ENCODE peak calls at places on chromosome 16, in six cellular contexts. One of them, this sample, is unnamed.

GRCh38 chr16:20844054-20844453 is 37.7 kb downstream of the REXO5 start:
- DNase-seq in lung: no peak
- DNase-seq in right cardiac atrium: no peak
- DNase-seq in PC-9: no peak
- DNase-seq in suprapubic skin: no peak
- DNase-seq in A673: no peak
- DNase-seq in this sample: no peak

GRCh38 chr16:57664662-57665025 is 3.5 kb upstream of the ADGRG3 start:
- DNase-seq in lung: no peak
- DNase-seq in right cardiac atrium: no peak
- DNase-seq in PC-9: no peak
- DNase-seq in suprapubic skin: no peak
- DNase-seq in A673: no peak
- DNase-seq in this sample: no peak

GRCh38 chr16:81533175-81533507 is 88.5 kb downstream of the CMIP start:
- DNase-seq in lung: no peak
- DNase-seq in right cardiac atrium: no peak
- DNase-seq in PC-9: no peak
- DNase-seq in suprapubic skin: no peak
- DNase-seq in A673: no peak
- DNase-seq in this sample: no peak

GRCh38 chr16:49345829-49346228 is 27.8 kb upstream of the C16orf78 start:
- DNase-seq in lung: no peak
- DNase-seq in right cardiac atrium: peak; percentile 53
- DNase-seq in PC-9: no peak
- DNase-seq in suprapubic skin: no peak
- DNase-seq in A673: peak; percentile 49
- DNase-seq in this sample: no peak

GRCh38 chr16:86809458-86809955 is 231.2 kb downstream of the FOXL1 start:
- DNase-seq in lung: no peak
- DNase-seq in right cardiac atrium: no peak
- DNase-seq in PC-9: no peak
- DNase-seq in suprapubic skin: no peak
- DNase-seq in A673: no peak
- DNase-seq in this sample: no peak

GRCh38 chr16:85342348-85342747 is 230.1 kb upstream of the CIBAR2 start:
- DNase-seq in lung: no peak
- DNase-seq in right cardiac atrium: peak; percentile 11
- DNase-seq in PC-9: no peak
- DNase-seq in suprapubic skin: no peak
- DNase-seq in A673: no peak
- DNase-seq in this sample: no peak

GRCh38 chr16:53022374-53022773 is 30.3 kb downstream of the CHD9NB start:
- DNase-seq in lung: peak; percentile 34
- DNase-seq in right cardiac atrium: peak; percentile 47
- DNase-seq in PC-9: peak; percentile 32
- DNase-seq in suprapubic skin: no peak
- DNase-seq in A673: peak; percentile 79
- DNase-seq in this sample: peak; percentile 82

GRCh38 chr16:57591086-57591869 is 37.2 kb upstream of the ADGRG1 start:
- DNase-seq in lung: peak; percentile 73
- DNase-seq in right cardiac atrium: peak; percentile 86
- DNase-seq in PC-9: peak; percentile 79
- DNase-seq in suprapubic skin: peak; percentile 81
- DNase-seq in A673: peak; percentile 84
- DNase-seq in this sample: peak; percentile 62

GRCh38 chr16:35011-35775 is 18.2 kb downstream of the POLR3K start:
- DNase-seq in lung: no peak
- DNase-seq in right cardiac atrium: no peak
- DNase-seq in PC-9: no peak
- DNase-seq in suprapubic skin: no peak
- DNase-seq in A673: no peak
- DNase-seq in this sample: no peak

GRCh38 chr16:73368715-73369114 is 320.8 kb upstream of the ZFHX3 start:
- DNase-seq in lung: no peak
- DNase-seq in right cardiac atrium: no peak
- DNase-seq in PC-9: no peak
- DNase-seq in suprapubic skin: no peak
- DNase-seq in A673: no peak
- DNase-seq in this sample: no peak

GRCh38 chr16:69077251-69077650 is 28.2 kb upstream of the HAS3 start:
- DNase-seq in lung: no peak
- DNase-seq in right cardiac atrium: no peak
- DNase-seq in PC-9: peak; percentile 56
- DNase-seq in suprapubic skin: no peak
- DNase-seq in A673: no peak
- DNase-seq in this sample: no peak

GRCh38 chr16:3874242-3874641 is 6.3 kb downstream of the CREBBP start:
- DNase-seq in lung: no peak
- DNase-seq in right cardiac atrium: no peak
- DNase-seq in PC-9: no peak
- DNase-seq in suprapubic skin: no peak
- DNase-seq in A673: no peak
- DNase-seq in this sample: no peak

GRCh38 chr16:12186774-12187335 is 210.3 kb downstream of the SNX29 start:
- DNase-seq in lung: no peak
- DNase-seq in right cardiac atrium: no peak
- DNase-seq in PC-9: peak; percentile 21
- DNase-seq in suprapubic skin: no peak
- DNase-seq in A673: no peak
- DNase-seq in this sample: no peak

GRCh38 chr16:10971560-10971961 is 27.2 kb downstream of the CLEC16A start:
- DNase-seq in lung: peak; percentile 43
- DNase-seq in right cardiac atrium: no peak
- DNase-seq in PC-9: peak; percentile 80
- DNase-seq in suprapubic skin: no peak
- DNase-seq in A673: peak; percentile 86
- DNase-seq in this sample: peak; percentile 85

GRCh38 chr16:28879261-28879840 is 1.1 kb downstream of the ATP2A1 start:
- DNase-seq in lung: no peak
- DNase-seq in right cardiac atrium: no peak
- DNase-seq in PC-9: no peak
- DNase-seq in suprapubic skin: no peak
- DNase-seq in A673: no peak
- DNase-seq in this sample: no peak

GRCh38 chr16:9644258-9644657 is 538.0 kb downstream of the GRIN2A start:
- DNase-seq in lung: no peak
- DNase-seq in right cardiac atrium: no peak
- DNase-seq in PC-9: no peak
- DNase-seq in suprapubic skin: no peak
- DNase-seq in A673: no peak
- DNase-seq in this sample: no peak

GRCh38 chr16:54459509-54460235 is 173.1 kb upstream of the IRX3 start:
- DNase-seq in lung: no peak
- DNase-seq in right cardiac atrium: no peak
- DNase-seq in PC-9: no peak
- DNase-seq in suprapubic skin: no peak
- DNase-seq in A673: peak; percentile 37
- DNase-seq in this sample: no peak

GRCh38 chr16:9126609-9127008 is 35.2 kb downstream of the HAPSTR1 start:
- DNase-seq in lung: peak; percentile 15
- DNase-seq in right cardiac atrium: no peak
- DNase-seq in PC-9: no peak
- DNase-seq in suprapubic skin: no peak
- DNase-seq in A673: no peak
- DNase-seq in this sample: no peak

GRCh38 chr16:7629571-7629970 is 296.9 kb downstream of the RBFOX1 start:
- DNase-seq in lung: no peak
- DNase-seq in right cardiac atrium: no peak
- DNase-seq in PC-9: no peak
- DNase-seq in suprapubic skin: no peak
- DNase-seq in A673: no peak
- DNase-seq in this sample: no peak

GRCh38 chr16:75526032-75526790 is 9.7 kb downstream of the CHST5 start:
- DNase-seq in lung: no peak
- DNase-seq in right cardiac atrium: no peak
- DNase-seq in PC-9: no peak
- DNase-seq in suprapubic skin: no peak
- DNase-seq in A673: no peak
- DNase-seq in this sample: no peak

GRCh38 chr16:82796047-82796446 is 169.3 kb downstream of the CDH13 start:
- DNase-seq in lung: no peak
- DNase-seq in right cardiac atrium: no peak
- DNase-seq in PC-9: no peak
- DNase-seq in suprapubic skin: no peak
- DNase-seq in A673: no peak
- DNase-seq in this sample: no peak

GRCh38 chr16:86676216-86676800 is 98.0 kb downstream of the FOXL1 start:
- DNase-seq in lung: no peak
- DNase-seq in right cardiac atrium: no peak
- DNase-seq in PC-9: no peak
- DNase-seq in suprapubic skin: no peak
- DNase-seq in A673: no peak
- DNase-seq in this sample: no peak

GRCh38 chr16:53726625-53727024 is 22.7 kb downstream of the FTO start:
- DNase-seq in lung: no peak
- DNase-seq in right cardiac atrium: no peak
- DNase-seq in PC-9: no peak
- DNase-seq in suprapubic skin: no peak
- DNase-seq in A673: no peak
- DNase-seq in this sample: no peak

GRCh38 chr16:64996641-64997040 is 125.2 kb downstream of the CDH11 start:
- DNase-seq in lung: no peak
- DNase-seq in right cardiac atrium: no peak
- DNase-seq in PC-9: no peak
- DNase-seq in suprapubic skin: no peak
- DNase-seq in A673: no peak
- DNase-seq in this sample: no peak

GRCh38 chr16:5502944-5503343 is 405.3 kb upstream of the EEF2KMT start:
- DNase-seq in lung: no peak
- DNase-seq in right cardiac atrium: no peak
- DNase-seq in PC-9: no peak
- DNase-seq in suprapubic skin: no peak
- DNase-seq in A673: no peak
- DNase-seq in this sample: no peak

GRCh38 chr16:5504028-5504758 is 406.6 kb upstream of the EEF2KMT start:
- DNase-seq in lung: no peak
- DNase-seq in right cardiac atrium: no peak
- DNase-seq in PC-9: no peak
- DNase-seq in suprapubic skin: no peak
- DNase-seq in A673: peak; percentile 57
- DNase-seq in this sample: no peak

GRCh38 chr16:5502467-5502869 is 404.9 kb upstream of the EEF2KMT start:
- DNase-seq in lung: no peak
- DNase-seq in right cardiac atrium: no peak
- DNase-seq in PC-9: peak; percentile 9
- DNase-seq in suprapubic skin: no peak
- DNase-seq in A673: peak; percentile 70
- DNase-seq in this sample: no peak

GRCh38 chr16:5506021-5506420 is 408.4 kb upstream of the EEF2KMT start:
- DNase-seq in lung: no peak
- DNase-seq in right cardiac atrium: no peak
- DNase-seq in PC-9: no peak
- DNase-seq in suprapubic skin: no peak
- DNase-seq in A673: no peak
- DNase-seq in this sample: no peak

GRCh38 chr16:5505093-5505887 is 407.7 kb upstream of the EEF2KMT start:
- DNase-seq in lung: no peak
- DNase-seq in right cardiac atrium: no peak
- DNase-seq in PC-9: no peak
- DNase-seq in suprapubic skin: no peak
- DNase-seq in A673: no peak
- DNase-seq in this sample: no peak
- H3K27me3 ChIP-seq in lung: no peaks in the 10 kb centered on the region
- H3K27me3 ChIP-seq in right cardiac atrium: no peaks in the 10 kb centered on the region
- H3K27me3 ChIP-seq in PC-9: peaks cover 32% of the 10 kb centered on the region
- H3K27me3 ChIP-seq in suprapubic skin: peaks cover 6% of the 10 kb centered on the region
- H3K27me3 ChIP-seq in A673: no peaks in the 10 kb centered on the region
- H3K27me3 ChIP-seq in this sample: no peaks in the 10 kb centered on the region

DNA sequence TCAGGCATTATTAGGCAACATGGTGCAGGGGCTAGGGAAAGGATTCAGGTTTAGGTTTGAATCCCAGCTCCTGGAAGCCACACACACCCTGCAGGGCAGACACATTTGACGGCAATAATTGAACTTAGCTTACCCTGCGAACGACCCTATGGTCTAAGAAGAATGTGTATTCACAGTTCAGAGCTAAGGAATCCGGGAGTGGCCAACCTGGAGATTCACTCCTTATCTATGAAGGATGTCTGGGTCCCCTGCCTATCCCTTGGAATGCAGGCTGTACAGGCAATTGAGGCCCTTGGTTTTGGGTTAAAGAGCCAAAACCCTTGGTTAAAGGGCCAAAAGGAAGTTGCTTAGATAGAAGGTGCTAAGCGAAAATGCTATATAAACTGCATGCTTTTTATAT is 2.9 kb upstream of the SYT17 start:
- DNase-seq in lung: no peak
- DNase-seq in right cardiac atrium: no peak
- DNase-seq in PC-9: peak; percentile 71
- DNase-seq in suprapubic skin: no peak
- DNase-seq in A673: no peak
- DNase-seq in this sample: no peak
- H3K27me3 ChIP-seq in lung: no peaks in the 10 kb centered on the region
- H3K27me3 ChIP-seq in right cardiac atrium: no peaks in the 10 kb centered on the region
- H3K27me3 ChIP-seq in PC-9: no peaks in the 10 kb centered on the region
- H3K27me3 ChIP-seq in suprapubic skin: peaks cover 20% of the 10 kb centered on the region
- H3K27me3 ChIP-seq in A673: peaks cover 26% of the 10 kb centered on the region
- H3K27me3 ChIP-seq in this sample: peaks cover 27% of the 10 kb centered on the region

GRCh38 chr16:1989209-1989825 is 453 bp upstream of the SYNGR3 start:
- DNase-seq in lung: no peak
- DNase-seq in right cardiac atrium: no peak
- DNase-seq in PC-9: no peak
- DNase-seq in suprapubic skin: no peak
- DNase-seq in A673: no peak
- DNase-seq in this sample: peak; percentile 57
- H3K27me3 ChIP-seq in lung: no peaks in the 10 kb centered on the region
- H3K27me3 ChIP-seq in right cardiac atrium: no peaks in the 10 kb centered on the region
- H3K27me3 ChIP-seq in PC-9: no peaks in the 10 kb centered on the region
- H3K27me3 ChIP-seq in suprapubic skin: peaks cover 28% of the 10 kb centered on the region
- H3K27me3 ChIP-seq in A673: peaks cover 17% of the 10 kb centered on the region
- H3K27me3 ChIP-seq in this sample: no peaks in the 10 kb centered on the region

GRCh38 chr16:89089142-89089541 is 4.5 kb upstream of the ACSF3 start:
- DNase-seq in lung: no peak
- DNase-seq in right cardiac atrium: peak; percentile 30
- DNase-seq in PC-9: no peak
- DNase-seq in suprapubic skin: no peak
- DNase-seq in A673: no peak
- DNase-seq in this sample: no peak
- H3K27me3 ChIP-seq in lung: peaks cover 5% of the 10 kb centered on the region
- H3K27me3 ChIP-seq in right cardiac atrium: no peaks in the 10 kb centered on the region
- H3K27me3 ChIP-seq in PC-9: peaks cover 89% of the 10 kb centered on the region
- H3K27me3 ChIP-seq in suprapubic skin: peaks cover 70% of the 10 kb centered on the region
- H3K27me3 ChIP-seq in A673: peaks cover 44% of the 10 kb centered on the region
- H3K27me3 ChIP-seq in this sample: no peaks in the 10 kb centered on the region

GRCh38 chr16:67648088-67648763 is 3.3 kb downstream of the CARMIL2 start:
- DNase-seq in lung: no peak
- DNase-seq in right cardiac atrium: peak; percentile 44
- DNase-seq in PC-9: no peak
- DNase-seq in suprapubic skin: peak; percentile 57
- DNase-seq in A673: no peak
- DNase-seq in this sample: no peak

GRCh38 chr16:67644038-67644437 is 906 bp upstream of the CARMIL2 start:
- DNase-seq in lung: no peak
- DNase-seq in right cardiac atrium: no peak
- DNase-seq in PC-9: no peak
- DNase-seq in suprapubic skin: peak; percentile 41
- DNase-seq in A673: no peak
- DNase-seq in this sample: no peak

GRCh38 chr16:67647111-67647651 is 2.2 kb downstream of the CARMIL2 start:
- DNase-seq in lung: no peak
- DNase-seq in right cardiac atrium: peak; percentile 26
- DNase-seq in PC-9: no peak
- DNase-seq in suprapubic skin: no peak
- DNase-seq in A673: no peak
- DNase-seq in this sample: no peak

GRCh38 chr16:67647681-67648080 is 2.7 kb downstream of the CARMIL2 start:
- DNase-seq in lung: no peak
- DNase-seq in right cardiac atrium: peak; percentile 28
- DNase-seq in PC-9: no peak
- DNase-seq in suprapubic skin: no peak
- DNase-seq in A673: no peak
- DNase-seq in this sample: no peak

GRCh38 chr16:67645397-67646121 is 615 bp downstream of the CARMIL2 start:
- DNase-seq in lung: no peak
- DNase-seq in right cardiac atrium: peak; percentile 47
- DNase-seq in PC-9: no peak
- DNase-seq in suprapubic skin: peak; percentile 65
- DNase-seq in A673: no peak
- DNase-seq in this sample: no peak
- H3K27me3 ChIP-seq in lung: no peaks in the 10 kb centered on the region
- H3K27me3 ChIP-seq in right cardiac atrium: no peaks in the 10 kb centered on the region
- H3K27me3 ChIP-seq in PC-9: peaks cover 5% of the 10 kb centered on the region
- H3K27me3 ChIP-seq in suprapubic skin: peaks cover 60% of the 10 kb centered on the region
- H3K27me3 ChIP-seq in A673: peaks cover 40% of the 10 kb centered on the region
- H3K27me3 ChIP-seq in this sample: no peaks in the 10 kb centered on the region